ENCODE peak calls at places on chromosomes 11 and 22, in seven cellular contexts. I, V, E, Q, X, A and S are unnamed samples.
A peak's percentile ranks its signal among the peaks of the same experiment; 100 is the strongest.

GRCh38 chr11:133966924-133967598 is 10.3 kb upstream of the IGSF9B start:
- DNase-seq in I (no peak), V (peak; percentile 14), E (no peak), Q (peak; percentile 78), X (no peak), A (no peak), S (no peak)

GRCh38 chr11:96314326-96315050 is 28.5 kb downstream of the MAML2 start:
- DNase-seq in I (peak; percentile 92), V (peak; percentile 61), E (peak; percentile 66), Q (no peak), X (no peak), A (no peak), S (peak; percentile 30)

GRCh38 chr11:74620537-74620936 is 28.2 kb downstream of the POLD3 start:
- DNase-seq in I (no peak), V (peak; percentile 17), E (peak; percentile 13), Q (no peak), X (no peak), A (no peak), S (no peak)

GRCh38 chr11:68257477-68258362 is 14.1 kb downstream of the C11orf24 start:
- DNase-seq in I (peak; percentile 78), V (peak; percentile 93), E (peak; percentile 93), Q (peak; percentile 94), X (peak; percentile 90), A (peak; percentile 81), S (peak; percentile 93)

GRCh38 chr11:102367364-102367763 is 20.4 kb downstream of the BIRC2 start:
- DNase-seq in I (peak; percentile 7), V (peak; percentile 52), E (peak; percentile 43), Q (no peak), X (no peak), A (peak; percentile 31), S (no peak)

GRCh38 chr11:120197254-120197891 is 13.5 kb upstream of the OAF start:
- DNase-seq in I (no peak), V (no peak), E (no peak), Q (no peak), X (no peak), A (no peak), S (no peak)

GRCh38 chr11:67267188-67268035 is 1.1 kb downstream of the GRK2 start:
- DNase-seq in I (no peak), V (no peak), E (no peak), Q (peak; percentile 31), X (no peak), A (peak; percentile 23), S (no peak)

GRCh38 chr11:492416-493226 is 14.4 kb downstream of the RNH1 start:
- DNase-seq in I (no peak), V (no peak), E (no peak), Q (no peak), X (no peak), A (peak; percentile 44), S (no peak)

GRCh38 chr11:92226331-92227232 is 2.0 kb downstream of the FAT3 start:
- DNase-seq in I (peak; percentile 27), V (no peak), E (no peak), Q (no peak), X (no peak), A (peak; percentile 22), S (no peak)

GRCh38 chr11:77590194-77590591 is 440 bp downstream of the AQP11 start:
- DNase-seq in I (peak; percentile 53), V (peak; percentile 48), E (peak; percentile 45), Q (peak; percentile 17), X (no peak), A (peak; percentile 39), S (no peak)

GRCh38 chr22:35949243-35949642 is 79.4 kb downstream of the RBFOX2 start:
- DNase-seq in I (no peak), V (no peak), E (no peak), Q (no peak), X (no peak), A (no peak), S (no peak)

GRCh38 chr22:38132136-38132535 is 21.7 kb upstream of the BAIAP2L2 start:
- DNase-seq in I (no peak), V (no peak), E (no peak), Q (no peak), X (no peak), A (no peak), S (no peak)

GRCh38 chr11:69173925-69174591 is 18.3 kb downstream of the SMIM38 start:
- DNase-seq in I (peak; percentile 60), V (peak; percentile 82), E (peak; percentile 10), Q (no peak), X (no peak), A (no peak), S (no peak)

GRCh38 chr11:4626207-4627105 is 10.8 kb upstream of the OR51D1 start:
- DNase-seq in I (peak; percentile 41), V (peak; percentile 85), E (peak; percentile 73), Q (peak; percentile 19), X (peak; percentile 15), A (peak; percentile 88), S (peak; percentile 40)

GRCh38 chr22:49046546-49047305 is 780.9 kb downstream of the BRD1 start:
- DNase-seq in I (no peak), V (no peak), E (no peak), Q (no peak), X (no peak), A (peak; percentile 58), S (peak; percentile 37)

GRCh38 chr11:131356201-131356600 is 14.2 kb upstream of the NTM start:
- DNase-seq in I (peak; percentile 83), V (peak; percentile 79), E (no peak), Q (no peak), X (no peak), A (no peak), S (no peak)

GRCh38 chr11:14073821-14074529 is 111.5 kb downstream of the SPON1 start:
- DNase-seq in I (no peak), V (peak; percentile 65), E (peak; percentile 73), Q (no peak), X (no peak), A (no peak), S (no peak)

GRCh38 chr22:40524392-40525249 is 111.9 kb downstream of the MRTFA start:
- DNase-seq in I (no peak), V (peak; percentile 70), E (peak; percentile 53), Q (no peak), X (no peak), A (no peak), S (peak; percentile 48)

GRCh38 chr22:49663823-49664222 is 163.8 kb downstream of the BRD1 start:
- DNase-seq in I (no peak), V (no peak), E (no peak), Q (no peak), X (no peak), A (no peak), S (no peak)

GRCh38 chr11:59901306-59901705 is 22.7 kb downstream of the OOSP3 start:
- DNase-seq in I (peak; percentile 37), V (peak; percentile 48), E (no peak), Q (no peak), X (no peak), A (no peak), S (peak; percentile 73)

GRCh38 chr11:34997872-34998548 is 81.6 kb downstream of the PDHX start:
- DNase-seq in I (peak; percentile 38), V (peak; percentile 58), E (peak; percentile 68), Q (no peak), X (peak; percentile 39), A (no peak), S (no peak)

GRCh38 chr11:27443746-27444465 is 28.7 kb downstream of the LGR4 start:
- DNase-seq in I (no peak), V (no peak), E (no peak), Q (no peak), X (no peak), A (peak; percentile 99), S (no peak)

GRCh38 chr11:120622189-120622912 is 110.8 kb downstream of the GRIK4 start:
- DNase-seq in I (peak; percentile 22), V (peak; percentile 13), E (no peak), Q (no peak), X (no peak), A (peak; percentile 55), S (no peak)

GRCh38 chr11:43880640-43881159 is at the start of gene ALKBH3:
- DNase-seq in I (peak; percentile 96), V (peak; percentile 97), E (peak; percentile 95), Q (peak; percentile 89), X (peak; percentile 84), A (peak; percentile 98), S (peak; percentile 93)

GRCh38 chr11:48040830-48041444 is 60.6 kb downstream of the PTPRJ start:
- DNase-seq in I (no peak), V (no peak), E (no peak), Q (no peak), X (no peak), A (no peak), S (no peak)